ENCODE peak calls at places on chromosomes 3 and 15, in ten cellular contexts. One of them, this sample, is unnamed.

GRCh38 chr3:46098319-46098761 is 71.1 kb upstream of the XCR1 start:
- DNase-seq in breast epithelium: no peak
- DNase-seq in stomach: no peak
- DNase-seq in brain microvascular endothelial cell: peak; percentile 49
- DNase-seq in epithelial cell of esophagus: peak; percentile 54
- DNase-seq in astrocyte of the spinal cord: peak; percentile 41
- DNase-seq in HL-60: peak; percentile 96
- DNase-seq in adrenal gland: peak; percentile 60
- DNase-seq in fibroblast of mammary gland: peak; percentile 90
- DNase-seq in BJ: no peak
- DNase-seq in this sample: peak; percentile 80

GRCh38 chr3:56966509-56966908 is 94.0 kb upstream of the SPATA12 start:
- DNase-seq in fibroblast of mammary gland: no peak
- DNase-seq in brain microvascular endothelial cell: no peak
- DNase-seq in adrenal gland: no peak
- DNase-seq in astrocyte of the spinal cord: no peak
- DNase-seq in epithelial cell of esophagus: no peak
- DNase-seq in stomach: no peak
- DNase-seq in breast epithelium: no peak
- DNase-seq in BJ: no peak
- DNase-seq in HL-60: no peak
- DNase-seq in this sample: no peak

GRCh38 chr3:183515968-183516851 is 39.3 kb downstream of the KLHL6 start:
- DNase-seq in adrenal gland: peak; percentile 46
- DNase-seq in HL-60: no peak
- DNase-seq in BJ: no peak
- DNase-seq in breast epithelium: no peak
- DNase-seq in brain microvascular endothelial cell: no peak
- DNase-seq in astrocyte of the spinal cord: no peak
- DNase-seq in stomach: no peak
- DNase-seq in epithelial cell of esophagus: peak; percentile 53
- DNase-seq in fibroblast of mammary gland: no peak
- DNase-seq in this sample: no peak

GRCh38 chr3:197586181-197586580 is 30.4 kb upstream of the BDH1 start:
- DNase-seq in stomach: no peak
- DNase-seq in brain microvascular endothelial cell: no peak
- DNase-seq in astrocyte of the spinal cord: no peak
- DNase-seq in BJ: no peak
- DNase-seq in fibroblast of mammary gland: no peak
- DNase-seq in epithelial cell of esophagus: no peak
- DNase-seq in breast epithelium: no peak
- DNase-seq in adrenal gland: no peak
- DNase-seq in HL-60: no peak
- DNase-seq in this sample: no peak

GRCh38 chr3:147422226-147422933 is 13.2 kb downstream of the ZIC1 start:
- DNase-seq in breast epithelium: no peak
- DNase-seq in brain microvascular endothelial cell: peak; percentile 5
- DNase-seq in HL-60: no peak
- DNase-seq in stomach: no peak
- DNase-seq in astrocyte of the spinal cord: peak; percentile 57
- DNase-seq in BJ: no peak
- DNase-seq in epithelial cell of esophagus: no peak
- DNase-seq in adrenal gland: no peak
- DNase-seq in fibroblast of mammary gland: no peak
- DNase-seq in this sample: no peak

GRCh38 chr15:89802231-89802928 is 12.3 kb downstream of the ANPEP start:
- DNase-seq in stomach: no peak
- DNase-seq in fibroblast of mammary gland: no peak
- DNase-seq in epithelial cell of esophagus: no peak
- DNase-seq in brain microvascular endothelial cell: no peak
- DNase-seq in BJ: no peak
- DNase-seq in adrenal gland: no peak
- DNase-seq in HL-60: no peak
- DNase-seq in astrocyte of the spinal cord: no peak
- DNase-seq in breast epithelium: no peak
- DNase-seq in this sample: no peak

GRCh38 chr15:25246641-25247417 is 192.0 kb downstream of the UBE3A start:
- DNase-seq in stomach: peak; percentile 19
- DNase-seq in astrocyte of the spinal cord: no peak
- DNase-seq in HL-60: no peak
- DNase-seq in BJ: no peak
- DNase-seq in fibroblast of mammary gland: no peak
- DNase-seq in brain microvascular endothelial cell: no peak
- DNase-seq in epithelial cell of esophagus: no peak
- DNase-seq in breast epithelium: peak; percentile 44
- DNase-seq in adrenal gland: peak; percentile 34
- DNase-seq in this sample: no peak

GRCh38 chr15:47331796-47332480 is 385.4 kb upstream of the SEMA6D start:
- DNase-seq in BJ: peak; percentile 41
- DNase-seq in astrocyte of the spinal cord: peak; percentile 57
- DNase-seq in breast epithelium: no peak
- DNase-seq in HL-60: no peak
- DNase-seq in epithelial cell of esophagus: peak; percentile 84
- DNase-seq in fibroblast of mammary gland: peak; percentile 58
- DNase-seq in stomach: no peak
- DNase-seq in adrenal gland: peak; percentile 54
- DNase-seq in brain microvascular endothelial cell: no peak
- DNase-seq in this sample: peak; percentile 50

GRCh38 chr15:79897380-79897678 is 515 bp upstream of the MTHFS start:
- DNase-seq in astrocyte of the spinal cord: peak; percentile 19
- DNase-seq in HL-60: no peak
- DNase-seq in stomach: no peak
- DNase-seq in adrenal gland: no peak
- DNase-seq in breast epithelium: no peak
- DNase-seq in BJ: no peak
- DNase-seq in epithelial cell of esophagus: peak; percentile 50
- DNase-seq in fibroblast of mammary gland: peak; percentile 31
- DNase-seq in brain microvascular endothelial cell: no peak
- DNase-seq in this sample: no peak

GRCh38 chr15:79896634-79897379 is at the start of gene MTHFS:
- DNase-seq in stomach: peak; percentile 81
- DNase-seq in BJ: no peak
- DNase-seq in brain microvascular endothelial cell: peak; percentile 44
- DNase-seq in breast epithelium: peak; percentile 73
- DNase-seq in astrocyte of the spinal cord: peak; percentile 69
- DNase-seq in HL-60: peak; percentile 45
- DNase-seq in fibroblast of mammary gland: peak; percentile 64
- DNase-seq in epithelial cell of esophagus: peak; percentile 76
- DNase-seq in adrenal gland: peak; percentile 73
- DNase-seq in this sample: peak; percentile 72

GRCh38 chr15:79896131-79896633 is 632 bp downstream of the MTHFS start:
- DNase-seq in breast epithelium: no peak
- DNase-seq in epithelial cell of esophagus: peak; percentile 15
- DNase-seq in astrocyte of the spinal cord: no peak
- DNase-seq in fibroblast of mammary gland: no peak
- DNase-seq in stomach: no peak
- DNase-seq in adrenal gland: no peak
- DNase-seq in BJ: no peak
- DNase-seq in brain microvascular endothelial cell: no peak
- DNase-seq in HL-60: no peak
- DNase-seq in this sample: no peak

GRCh38 chr15:79898369-79898768 is 1.6 kb upstream of the MTHFS start:
- DNase-seq in HL-60: no peak
- DNase-seq in adrenal gland: no peak
- DNase-seq in breast epithelium: no peak
- DNase-seq in epithelial cell of esophagus: no peak
- DNase-seq in astrocyte of the spinal cord: no peak
- DNase-seq in brain microvascular endothelial cell: no peak
- DNase-seq in BJ: no peak
- DNase-seq in fibroblast of mammary gland: no peak
- DNase-seq in stomach: no peak
- DNase-seq in this sample: no peak

GRCh38 chr15:79897701-79898113 is 893 bp upstream of the MTHFS start:
- DNase-seq in fibroblast of mammary gland: no peak
- DNase-seq in stomach: no peak
- DNase-seq in astrocyte of the spinal cord: no peak
- DNase-seq in breast epithelium: no peak
- DNase-seq in brain microvascular endothelial cell: no peak
- DNase-seq in epithelial cell of esophagus: no peak
- DNase-seq in BJ: no peak
- DNase-seq in HL-60: peak; percentile 47
- DNase-seq in adrenal gland: no peak
- DNase-seq in this sample: no peak
- H3K4me3 ChIP-seq in fibroblast of mammary gland: peak overlapping the region; percentile 75
- H3K4me3 ChIP-seq in stomach: peak overlapping the region; percentile 63
- H3K4me3 ChIP-seq in astrocyte of the spinal cord: no peak overlapping the region
- H3K4me3 ChIP-seq in breast epithelium: peak overlapping the region; percentile 88
- H3K4me3 ChIP-seq in brain microvascular endothelial cell: no peak overlapping the region
- H3K4me3 ChIP-seq in epithelial cell of esophagus: peak overlapping the region; percentile 68
- H3K4me3 ChIP-seq in BJ: no peak overlapping the region
- H3K4me3 ChIP-seq in HL-60: no peak overlapping the region
- H3K4me3 ChIP-seq in adrenal gland: no peak overlapping the region
- H3K4me3 ChIP-seq in this sample: peak overlapping the region; percentile 87

DNA sequence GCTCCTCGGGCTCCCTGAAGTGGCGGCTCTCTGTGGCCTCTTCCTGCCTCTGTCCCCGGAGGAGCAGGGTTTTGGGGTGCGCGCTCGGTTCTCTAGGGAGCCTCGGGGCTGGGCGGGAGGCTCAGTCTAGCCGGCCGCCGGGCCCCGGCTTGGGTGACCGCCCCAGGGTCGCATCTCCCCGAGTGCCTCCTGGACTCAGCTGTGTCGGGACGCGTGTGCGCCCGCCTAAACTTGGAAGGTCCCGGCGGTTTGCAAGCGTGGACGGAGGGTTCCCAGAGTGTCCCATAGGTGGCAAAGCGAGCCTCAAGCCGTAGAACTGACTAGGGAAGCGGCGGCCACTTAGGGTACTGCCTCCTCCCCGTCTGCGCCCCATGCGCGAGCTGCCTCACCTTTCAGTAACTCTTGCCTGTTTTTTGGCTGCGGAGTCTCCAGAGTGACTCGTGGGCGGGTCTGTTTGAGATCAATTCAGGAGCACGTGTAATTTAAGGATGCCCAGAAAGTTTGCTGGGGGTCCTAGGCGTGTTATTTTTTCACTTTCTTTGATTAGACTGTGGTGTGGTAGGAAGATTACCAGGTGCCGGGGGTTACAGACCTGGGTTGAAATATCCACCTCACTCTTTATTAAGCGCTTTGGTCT is 690 bp downstream of the ACTL6A start:
- DNase-seq in fibroblast of mammary gland: peak; percentile 72
- DNase-seq in adrenal gland: peak; percentile 85
- DNase-seq in HL-60: peak; percentile 85
- DNase-seq in epithelial cell of esophagus: peak; percentile 85
- DNase-seq in brain microvascular endothelial cell: peak; percentile 80
- DNase-seq in breast epithelium: peak; percentile 71
- DNase-seq in astrocyte of the spinal cord: peak; percentile 74
- DNase-seq in BJ: peak; percentile 15
- DNase-seq in stomach: peak; percentile 67
- DNase-seq in this sample: peak; percentile 73
- TF ChIP-seq CTCF in fibroblast of mammary gland: peak; percentile 35
- TF ChIP-seq CTCF in adrenal gland: peak; percentile 40
- TF ChIP-seq CTCF in HL-60: peak; percentile 30
- TF ChIP-seq CTCF in epithelial cell of esophagus: peak; percentile 66
- TF ChIP-seq CTCF in brain microvascular endothelial cell: peak; percentile 74
- TF ChIP-seq CTCF in breast epithelium: peak; percentile 84
- TF ChIP-seq CTCF in astrocyte of the spinal cord: peak; percentile 45
- TF ChIP-seq CTCF in BJ: peak; percentile 67
- TF ChIP-seq CTCF in stomach: no peak
- TF ChIP-seq CTCF in this sample: peak; percentile 61

DNA sequence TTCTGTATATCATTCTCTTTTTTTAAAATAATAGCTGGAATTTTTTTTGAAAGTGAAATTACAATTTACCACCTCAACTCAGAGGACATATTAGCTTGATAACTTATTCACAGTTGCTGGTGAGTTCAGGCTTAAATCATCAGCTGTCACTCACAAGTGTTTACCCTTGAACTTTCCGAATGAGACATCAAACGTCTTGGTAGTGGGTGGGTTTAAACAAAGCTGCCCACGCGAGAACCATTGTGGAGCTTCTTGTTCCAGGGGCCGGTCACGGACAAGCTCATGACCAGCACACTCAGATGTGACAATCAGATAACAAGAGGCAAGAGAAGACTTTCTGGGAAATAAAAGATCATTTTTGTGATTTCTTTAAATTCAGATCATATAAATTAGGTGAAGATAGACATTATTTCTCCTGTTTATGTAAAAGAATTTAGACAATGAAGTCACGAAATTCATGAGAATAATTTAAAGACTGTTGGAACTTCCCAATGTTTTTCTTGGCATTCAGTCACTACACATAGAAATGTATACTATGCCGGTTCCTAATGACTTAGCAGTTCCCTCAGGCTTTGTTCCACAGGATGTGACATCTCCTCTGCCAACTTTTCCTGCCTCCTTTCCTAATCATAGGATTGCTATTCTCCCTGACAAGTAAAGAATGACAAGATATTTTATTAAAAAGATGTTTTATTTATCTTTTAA is 29.3 kb downstream of the BTD start:
- DNase-seq in adrenal gland: no peak
- DNase-seq in epithelial cell of esophagus: peak; percentile 76
- DNase-seq in astrocyte of the spinal cord: peak; percentile 70
- DNase-seq in breast epithelium: no peak
- DNase-seq in stomach: no peak
- DNase-seq in brain microvascular endothelial cell: peak; percentile 87
- DNase-seq in HL-60: no peak
- DNase-seq in BJ: peak; percentile 42
- DNase-seq in fibroblast of mammary gland: peak; percentile 77
- DNase-seq in this sample: peak; percentile 75
- H3K4me3 ChIP-seq in adrenal gland: no peak overlapping the region
- H3K4me3 ChIP-seq in epithelial cell of esophagus: no peak overlapping the region
- H3K4me3 ChIP-seq in astrocyte of the spinal cord: peak overlapping the region; percentile 4
- H3K4me3 ChIP-seq in breast epithelium: peak overlapping the region; percentile 40
- H3K4me3 ChIP-seq in stomach: peak overlapping the region; percentile 24
- H3K4me3 ChIP-seq in brain microvascular endothelial cell: peak overlapping the region; percentile 18
- H3K4me3 ChIP-seq in HL-60: no peak overlapping the region
- H3K4me3 ChIP-seq in BJ: peak overlapping the region; percentile 8
- H3K4me3 ChIP-seq in fibroblast of mammary gland: peak overlapping the region; percentile 8
- H3K4me3 ChIP-seq in this sample: peak overlapping the region; percentile 50

GRCh38 chr15:94164202-94164807 is 67.1 kb upstream of the MCTP2 start:
- DNase-seq in adrenal gland: peak; percentile 72
- DNase-seq in stomach: peak; percentile 63
- DNase-seq in brain microvascular endothelial cell: peak; percentile 59
- DNase-seq in BJ: no peak
- DNase-seq in astrocyte of the spinal cord: peak; percentile 55
- DNase-seq in breast epithelium: no peak
- DNase-seq in epithelial cell of esophagus: peak; percentile 70
- DNase-seq in HL-60: peak; percentile 74
- DNase-seq in fibroblast of mammary gland: peak; percentile 59
- DNase-seq in this sample: peak; percentile 41

GRCh38 chr15:94162946-94163345 is 68.4 kb upstream of the MCTP2 start:
- DNase-seq in breast epithelium: no peak
- DNase-seq in HL-60: no peak
- DNase-seq in BJ: no peak
- DNase-seq in astrocyte of the spinal cord: no peak
- DNase-seq in brain microvascular endothelial cell: no peak
- DNase-seq in adrenal gland: no peak
- DNase-seq in epithelial cell of esophagus: no peak
- DNase-seq in stomach: no peak
- DNase-seq in fibroblast of mammary gland: no peak
- DNase-seq in this sample: no peak

DNA sequence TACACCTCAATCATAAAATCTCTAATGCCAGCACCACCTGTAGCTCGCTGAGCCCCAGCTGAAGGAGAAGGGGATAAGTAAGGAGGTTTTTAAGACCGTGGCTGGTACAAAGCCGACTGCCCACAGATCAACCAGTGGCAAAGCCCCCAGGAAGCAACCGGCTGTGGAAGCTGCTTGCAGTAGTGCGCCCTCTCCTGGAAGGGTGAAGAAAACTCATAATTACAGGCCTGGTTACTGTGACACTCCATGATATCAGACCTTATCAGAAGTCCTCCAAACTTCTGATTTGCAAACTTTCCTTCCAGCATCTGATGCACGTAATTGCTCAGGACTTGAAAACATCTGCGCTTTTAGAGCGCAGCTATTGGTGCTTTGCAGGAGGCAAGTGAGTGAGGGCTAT is 63.1 kb upstream of the MCTP2 start:
- DNase-seq in HL-60: peak; percentile 20
- DNase-seq in fibroblast of mammary gland: no peak
- DNase-seq in astrocyte of the spinal cord: no peak
- DNase-seq in breast epithelium: no peak
- DNase-seq in epithelial cell of esophagus: peak; percentile 13
- DNase-seq in BJ: no peak
- DNase-seq in brain microvascular endothelial cell: no peak
- DNase-seq in adrenal gland: no peak
- DNase-seq in stomach: no peak
- DNase-seq in this sample: no peak
- TF ChIP-seq CTCF in HL-60: peak; percentile 43
- TF ChIP-seq CTCF in fibroblast of mammary gland: peak; percentile 17
- TF ChIP-seq CTCF in astrocyte of the spinal cord: no peak
- TF ChIP-seq CTCF in breast epithelium: no peak
- TF ChIP-seq CTCF in epithelial cell of esophagus: peak; percentile 36
- TF ChIP-seq CTCF in BJ: peak; percentile 19
- TF ChIP-seq CTCF in brain microvascular endothelial cell: peak; percentile 22
- TF ChIP-seq CTCF in adrenal gland: no peak
- TF ChIP-seq CTCF in stomach: no peak
- TF ChIP-seq CTCF in this sample: peak; percentile 10